ENCODE peak calls at places on chromosome 13, in four cellular contexts. P is WTC11, D is H1, Y is K562. S is an unnamed sample.

GRCh38 chr13:98976941-98977340 is 923 bp downstream of the DOCK9 start:
- DNase-seq in D (no peak), Y (no peak), P (no peak), S (no peak)

GRCh38 chr13:74191036-74191809 is 57.0 kb upstream of the KLF12 start:
- DNase-seq in P (no peak), Y (no peak), D (no peak), S (no peak)

GRCh38 chr13:99144306-99144705 is 56.3 kb upstream of the UBAC2 start:
- DNase-seq in P (no peak), Y (no peak), D (no peak), S (no peak)

GRCh38 chr13:95403349-95404140 is 102.3 kb upstream of the ABCC4 start:
- DNase-seq in D (peak), Y (no peak), P (peak), S (no peak)

GRCh38 chr13:42266464-42266863 is 5.5 kb upstream of the AKAP11 start:
- DNase-seq in P (no peak), D (no peak), Y (no peak), S (no peak)

GRCh38 chr13:80448725-80449124 is 107.8 kb upstream of the SPRY2 start:
- DNase-seq in D (no peak), P (no peak), Y (no peak), S (no peak)

GRCh38 chr13:114047358-114047881 is 73.5 kb upstream of the C13orf46 start:
- DNase-seq in D (no peak), Y (peak), P (no peak), S (no peak)

GRCh38 chr13:52348983-52349780 is 56.8 kb downstream of the THSD1 start:
- DNase-seq in Y (peak), D (no peak), P (no peak), S (no peak)

GRCh38 chr13:50208826-50209335 is 193.6 kb downstream of the KCNRG start:
- DNase-seq in P (peak), Y (peak), D (peak), S (no peak)

GRCh38 chr13:79451500-79451962 is 29.4 kb upstream of the NDFIP2 start:
- DNase-seq in D (no peak), Y (peak), P (peak), S (peak)

GRCh38 chr13:95540848-95541247 is 11.7 kb upstream of the CLDN10 start:
- DNase-seq in P (no peak), D (no peak), Y (no peak), S (no peak)

GRCh38 chr13:91745962-91746361 is 347.5 kb downstream of the GPC5 start:
- DNase-seq in D (no peak), Y (no peak), P (no peak), S (no peak)

GRCh38 chr13:44197791-44198770 is 175.5 kb upstream of the SERP2 start:
- DNase-seq in Y (no peak), D (no peak), P (no peak), S (no peak)

GRCh38 chr13:107124129-107124718 is 556.3 kb upstream of the ARGLU1 start:
- DNase-seq in D (no peak), Y (no peak), P (no peak), S (peak)

GRCh38 chr13:30877335-30877734 is 28.7 kb upstream of the MEDAG start:
- DNase-seq in D (no peak), P (no peak), Y (no peak), S (no peak)

GRCh38 chr13:37076818-37077217 is 17.3 kb upstream of the SUPT20H start:
- DNase-seq in P (no peak), D (no peak), Y (no peak), S (no peak)

GRCh38 chr13:37072024-37072423 is 12.5 kb upstream of the SUPT20H start:
- DNase-seq in D (no peak), P (no peak), Y (no peak), S (no peak)

GRCh38 chr13:37070956-37071355 is 11.5 kb upstream of the SUPT20H start:
- DNase-seq in D (no peak), P (no peak), Y (no peak), S (no peak)

GRCh38 chr13:37075164-37075563 is 15.7 kb upstream of the SUPT20H start:
- DNase-seq in P (no peak), D (no peak), Y (no peak), S (no peak)

DNA sequence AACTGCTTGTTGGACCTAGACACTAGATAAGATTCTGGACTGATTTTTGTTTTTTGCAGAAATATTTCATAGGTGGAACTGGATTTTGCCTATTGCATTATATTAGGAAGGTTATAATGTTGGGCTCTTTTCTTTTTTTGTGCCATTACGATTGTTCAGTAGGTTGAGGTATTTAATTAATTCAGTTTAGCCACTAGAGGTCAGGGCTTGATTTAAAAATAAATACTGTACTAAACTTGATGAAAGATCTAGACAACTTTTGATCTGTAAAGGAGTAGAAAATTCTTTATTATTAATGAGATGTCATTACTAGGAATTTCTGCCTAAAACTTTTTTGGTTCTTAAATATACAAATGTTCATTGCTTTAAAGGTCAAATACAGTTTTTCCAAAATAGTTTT is 15.2 kb upstream of the SUPT20H start:
- DNase-seq in D (no peak), Y (no peak), P (no peak), S (peak)
- TF ChIP-seq TEAD4 in D (no peak), Y (no peak), P (no peak), S (no peak)

GRCh38 chr13:45582533-45583076 is 32.9 kb downstream of the ERICH6B start:
- DNase-seq in Y (no peak), D (no peak), P (no peak), S (no peak)
- TF ChIP-seq TEAD4 in Y (no peak), D (no peak), P (no peak), S (no peak)

GRCh38 chr13:38888309-38888708 is 102.3 kb downstream of the STOML3 start:
- DNase-seq in P (no peak), Y (no peak), D (peak), S (no peak)
- TF ChIP-seq TEAD4 in P (no peak), Y (no peak), D (no peak), S (no peak)

DNA sequence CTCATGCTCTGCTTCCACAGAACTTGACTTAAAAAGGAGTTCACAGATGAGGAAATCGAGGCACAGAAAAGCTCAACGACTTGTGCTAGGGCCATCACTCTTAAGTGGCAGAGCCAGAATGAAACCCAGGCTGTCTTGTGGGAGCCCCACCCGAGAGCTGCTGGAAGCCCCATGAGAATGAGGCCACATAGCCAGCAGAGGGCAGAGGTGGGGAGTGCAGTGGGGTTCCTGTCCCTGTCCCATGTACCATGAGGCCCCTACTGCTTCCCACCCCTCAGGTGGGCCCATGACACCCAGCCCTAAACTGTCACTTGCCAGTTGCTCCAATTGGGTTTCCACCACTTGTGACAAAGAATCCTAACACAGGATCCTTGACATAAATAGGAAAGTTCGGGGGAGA is 175.9 kb downstream of the IRS2 start:
- DNase-seq in Y (peak), D (peak), P (peak), S (peak)
- TF ChIP-seq TEAD4 in Y (no peak), D (no peak), P (no peak), S (no peak)